ENCODE peak calls at places on chromosomes 7 and 10, in five cellular contexts. One of them, this sample, is unnamed.
A peak's percentile ranks its signal among the peaks of the same experiment; 100 is the strongest.

GRCh38 chr7:83976302-83976701 is 218.3 kb downstream of the SEMA3A start:
- DNase-seq in astrocyte of the spinal cord: peak; percentile 48
- DNase-seq in GM12865: peak; percentile 43
- DNase-seq in stimulated activated effector memory CD8-positive, alpha-beta T cell treated with anti-CD3 and anti-CD28 coated beads, Interleukin-12 subunit alpha, Interleukin-12 subunit beta, amount 100 ng/mL, for 72 hours: no peak
- DNase-seq in stimulated activated CD8-positive, alpha-beta memory T cell treated with anti-CD3 and anti-CD28 coated beads, Interleukin-4, amount 100 ng/mL, for 4 hours: no peak
- DNase-seq in this sample: peak; percentile 30

GRCh38 chr7:47170516-47170915 is 411.4 kb downstream of the TNS3 start:
- DNase-seq in astrocyte of the spinal cord: no peak
- DNase-seq in GM12865: no peak
- DNase-seq in stimulated activated effector memory CD8-positive, alpha-beta T cell treated with anti-CD3 and anti-CD28 coated beads, Interleukin-12 subunit alpha, Interleukin-12 subunit beta, amount 100 ng/mL, for 72 hours: no peak
- DNase-seq in stimulated activated CD8-positive, alpha-beta memory T cell treated with anti-CD3 and anti-CD28 coated beads, Interleukin-4, amount 100 ng/mL, for 4 hours: no peak
- DNase-seq in this sample: no peak

GRCh38 chr10:5583525-5584175 is 58.9 kb downstream of the CALML3 start:
- DNase-seq in astrocyte of the spinal cord: peak; percentile 79
- DNase-seq in GM12865: peak; percentile 87
- DNase-seq in stimulated activated effector memory CD8-positive, alpha-beta T cell treated with anti-CD3 and anti-CD28 coated beads, Interleukin-12 subunit alpha, Interleukin-12 subunit beta, amount 100 ng/mL, for 72 hours: no peak
- DNase-seq in stimulated activated CD8-positive, alpha-beta memory T cell treated with anti-CD3 and anti-CD28 coated beads, Interleukin-4, amount 100 ng/mL, for 4 hours: no peak
- DNase-seq in this sample: peak; percentile 35

GRCh38 chr7:137670521-137671064 is 176.2 kb downstream of the DGKI start:
- DNase-seq in astrocyte of the spinal cord: peak; percentile 56
- DNase-seq in GM12865: peak; percentile 81
- DNase-seq in stimulated activated effector memory CD8-positive, alpha-beta T cell treated with anti-CD3 and anti-CD28 coated beads, Interleukin-12 subunit alpha, Interleukin-12 subunit beta, amount 100 ng/mL, for 72 hours: no peak
- DNase-seq in stimulated activated CD8-positive, alpha-beta memory T cell treated with anti-CD3 and anti-CD28 coated beads, Interleukin-4, amount 100 ng/mL, for 4 hours: no peak
- DNase-seq in this sample: no peak

GRCh38 chr10:28592953-28593352 is 60.0 kb downstream of the WAC start:
- DNase-seq in astrocyte of the spinal cord: peak; percentile 54
- DNase-seq in GM12865: no peak
- DNase-seq in stimulated activated effector memory CD8-positive, alpha-beta T cell treated with anti-CD3 and anti-CD28 coated beads, Interleukin-12 subunit alpha, Interleukin-12 subunit beta, amount 100 ng/mL, for 72 hours: no peak
- DNase-seq in stimulated activated CD8-positive, alpha-beta memory T cell treated with anti-CD3 and anti-CD28 coated beads, Interleukin-4, amount 100 ng/mL, for 4 hours: no peak
- DNase-seq in this sample: no peak

GRCh38 chr10:60139798-60140566 is 233.6 kb upstream of the CCDC6 start:
- DNase-seq in astrocyte of the spinal cord: peak; percentile 71
- DNase-seq in GM12865: no peak
- DNase-seq in stimulated activated effector memory CD8-positive, alpha-beta T cell treated with anti-CD3 and anti-CD28 coated beads, Interleukin-12 subunit alpha, Interleukin-12 subunit beta, amount 100 ng/mL, for 72 hours: no peak
- DNase-seq in stimulated activated CD8-positive, alpha-beta memory T cell treated with anti-CD3 and anti-CD28 coated beads, Interleukin-4, amount 100 ng/mL, for 4 hours: no peak
- DNase-seq in this sample: no peak

GRCh38 chr10:43681226-43681625 is 32.5 kb upstream of the ZNF32 start:
- DNase-seq in astrocyte of the spinal cord: no peak
- DNase-seq in GM12865: no peak
- DNase-seq in stimulated activated effector memory CD8-positive, alpha-beta T cell treated with anti-CD3 and anti-CD28 coated beads, Interleukin-12 subunit alpha, Interleukin-12 subunit beta, amount 100 ng/mL, for 72 hours: no peak
- DNase-seq in stimulated activated CD8-positive, alpha-beta memory T cell treated with anti-CD3 and anti-CD28 coated beads, Interleukin-4, amount 100 ng/mL, for 4 hours: no peak
- DNase-seq in this sample: no peak

GRCh38 chr7:157737151-157738063 is 400.6 kb downstream of the DNAJB6 start:
- DNase-seq in astrocyte of the spinal cord: no peak
- DNase-seq in GM12865: no peak
- DNase-seq in stimulated activated effector memory CD8-positive, alpha-beta T cell treated with anti-CD3 and anti-CD28 coated beads, Interleukin-12 subunit alpha, Interleukin-12 subunit beta, amount 100 ng/mL, for 72 hours: no peak
- DNase-seq in stimulated activated CD8-positive, alpha-beta memory T cell treated with anti-CD3 and anti-CD28 coated beads, Interleukin-4, amount 100 ng/mL, for 4 hours: no peak
- DNase-seq in this sample: no peak

GRCh38 chr10:110747609-110748464 is 103.7 kb downstream of the RBM20 start:
- DNase-seq in astrocyte of the spinal cord: peak; percentile 59
- DNase-seq in GM12865: peak; percentile 73
- DNase-seq in stimulated activated effector memory CD8-positive, alpha-beta T cell treated with anti-CD3 and anti-CD28 coated beads, Interleukin-12 subunit alpha, Interleukin-12 subunit beta, amount 100 ng/mL, for 72 hours: no peak
- DNase-seq in stimulated activated CD8-positive, alpha-beta memory T cell treated with anti-CD3 and anti-CD28 coated beads, Interleukin-4, amount 100 ng/mL, for 4 hours: no peak
- DNase-seq in this sample: no peak

GRCh38 chr7:106767073-106767472 is 98.0 kb upstream of the PIK3CG start:
- DNase-seq in astrocyte of the spinal cord: peak; percentile 31
- DNase-seq in GM12865: no peak
- DNase-seq in stimulated activated effector memory CD8-positive, alpha-beta T cell treated with anti-CD3 and anti-CD28 coated beads, Interleukin-12 subunit alpha, Interleukin-12 subunit beta, amount 100 ng/mL, for 72 hours: no peak
- DNase-seq in stimulated activated CD8-positive, alpha-beta memory T cell treated with anti-CD3 and anti-CD28 coated beads, Interleukin-4, amount 100 ng/mL, for 4 hours: no peak
- DNase-seq in this sample: no peak

GRCh38 chr10:132865236-132865635 is 77.1 kb downstream of the CFAP46 start:
- DNase-seq in astrocyte of the spinal cord: no peak
- DNase-seq in GM12865: no peak
- DNase-seq in stimulated activated effector memory CD8-positive, alpha-beta T cell treated with anti-CD3 and anti-CD28 coated beads, Interleukin-12 subunit alpha, Interleukin-12 subunit beta, amount 100 ng/mL, for 72 hours: no peak
- DNase-seq in stimulated activated CD8-positive, alpha-beta memory T cell treated with anti-CD3 and anti-CD28 coated beads, Interleukin-4, amount 100 ng/mL, for 4 hours: no peak
- DNase-seq in this sample: no peak

GRCh38 chr7:98097042-98097645 is 9.5 kb upstream of the LMTK2 start:
- DNase-seq in astrocyte of the spinal cord: no peak
- DNase-seq in GM12865: no peak
- DNase-seq in stimulated activated effector memory CD8-positive, alpha-beta T cell treated with anti-CD3 and anti-CD28 coated beads, Interleukin-12 subunit alpha, Interleukin-12 subunit beta, amount 100 ng/mL, for 72 hours: no peak
- DNase-seq in stimulated activated CD8-positive, alpha-beta memory T cell treated with anti-CD3 and anti-CD28 coated beads, Interleukin-4, amount 100 ng/mL, for 4 hours: no peak
- DNase-seq in this sample: no peak

GRCh38 chr7:17103984-17104383 is 194.5 kb upstream of the AHR start:
- DNase-seq in astrocyte of the spinal cord: no peak
- DNase-seq in GM12865: no peak
- DNase-seq in stimulated activated effector memory CD8-positive, alpha-beta T cell treated with anti-CD3 and anti-CD28 coated beads, Interleukin-12 subunit alpha, Interleukin-12 subunit beta, amount 100 ng/mL, for 72 hours: no peak
- DNase-seq in stimulated activated CD8-positive, alpha-beta memory T cell treated with anti-CD3 and anti-CD28 coated beads, Interleukin-4, amount 100 ng/mL, for 4 hours: no peak
- DNase-seq in this sample: no peak

GRCh38 chr7:150852371-150852905 is at the start of gene AOC1:
- DNase-seq in astrocyte of the spinal cord: no peak
- DNase-seq in GM12865: no peak
- DNase-seq in stimulated activated effector memory CD8-positive, alpha-beta T cell treated with anti-CD3 and anti-CD28 coated beads, Interleukin-12 subunit alpha, Interleukin-12 subunit beta, amount 100 ng/mL, for 72 hours: no peak
- DNase-seq in stimulated activated CD8-positive, alpha-beta memory T cell treated with anti-CD3 and anti-CD28 coated beads, Interleukin-4, amount 100 ng/mL, for 4 hours: no peak
- DNase-seq in this sample: no peak

GRCh38 chr7:74587435-74588126 is 69.9 kb upstream of the GTF2I start:
- DNase-seq in astrocyte of the spinal cord: peak; percentile 90
- DNase-seq in GM12865: peak; percentile 91
- DNase-seq in stimulated activated effector memory CD8-positive, alpha-beta T cell treated with anti-CD3 and anti-CD28 coated beads, Interleukin-12 subunit alpha, Interleukin-12 subunit beta, amount 100 ng/mL, for 72 hours: no peak
- DNase-seq in stimulated activated CD8-positive, alpha-beta memory T cell treated with anti-CD3 and anti-CD28 coated beads, Interleukin-4, amount 100 ng/mL, for 4 hours: no peak
- DNase-seq in this sample: peak; percentile 69

GRCh38 chr7:91993976-91994375 is 53.3 kb downstream of the AKAP9 start:
- DNase-seq in astrocyte of the spinal cord: no peak
- DNase-seq in GM12865: peak; percentile 50
- DNase-seq in stimulated activated effector memory CD8-positive, alpha-beta T cell treated with anti-CD3 and anti-CD28 coated beads, Interleukin-12 subunit alpha, Interleukin-12 subunit beta, amount 100 ng/mL, for 72 hours: no peak
- DNase-seq in stimulated activated CD8-positive, alpha-beta memory T cell treated with anti-CD3 and anti-CD28 coated beads, Interleukin-4, amount 100 ng/mL, for 4 hours: no peak
- DNase-seq in this sample: no peak

GRCh38 chr7:151570366-151570915 is 50.7 kb upstream of the RHEB start:
- DNase-seq in astrocyte of the spinal cord: peak; percentile 33
- DNase-seq in GM12865: peak; percentile 16
- DNase-seq in stimulated activated effector memory CD8-positive, alpha-beta T cell treated with anti-CD3 and anti-CD28 coated beads, Interleukin-12 subunit alpha, Interleukin-12 subunit beta, amount 100 ng/mL, for 72 hours: no peak
- DNase-seq in stimulated activated CD8-positive, alpha-beta memory T cell treated with anti-CD3 and anti-CD28 coated beads, Interleukin-4, amount 100 ng/mL, for 4 hours: no peak
- DNase-seq in this sample: peak; percentile 6

GRCh38 chr10:106378251-106378650 is 786.3 kb downstream of the SORCS1 start:
- DNase-seq in astrocyte of the spinal cord: no peak
- DNase-seq in GM12865: no peak
- DNase-seq in stimulated activated effector memory CD8-positive, alpha-beta T cell treated with anti-CD3 and anti-CD28 coated beads, Interleukin-12 subunit alpha, Interleukin-12 subunit beta, amount 100 ng/mL, for 72 hours: no peak
- DNase-seq in stimulated activated CD8-positive, alpha-beta memory T cell treated with anti-CD3 and anti-CD28 coated beads, Interleukin-4, amount 100 ng/mL, for 4 hours: no peak
- DNase-seq in this sample: no peak

GRCh38 chr7:51255536-51256243 is 60.9 kb downstream of the COBL start:
- DNase-seq in astrocyte of the spinal cord: no peak
- DNase-seq in GM12865: no peak
- DNase-seq in stimulated activated effector memory CD8-positive, alpha-beta T cell treated with anti-CD3 and anti-CD28 coated beads, Interleukin-12 subunit alpha, Interleukin-12 subunit beta, amount 100 ng/mL, for 72 hours: no peak
- DNase-seq in stimulated activated CD8-positive, alpha-beta memory T cell treated with anti-CD3 and anti-CD28 coated beads, Interleukin-4, amount 100 ng/mL, for 4 hours: no peak
- DNase-seq in this sample: no peak

GRCh38 chr7:77691892-77692491 is 4.3 kb upstream of the RSBN1L start:
- DNase-seq in astrocyte of the spinal cord: no peak
- DNase-seq in GM12865: no peak
- DNase-seq in stimulated activated effector memory CD8-positive, alpha-beta T cell treated with anti-CD3 and anti-CD28 coated beads, Interleukin-12 subunit alpha, Interleukin-12 subunit beta, amount 100 ng/mL, for 72 hours: no peak
- DNase-seq in stimulated activated CD8-positive, alpha-beta memory T cell treated with anti-CD3 and anti-CD28 coated beads, Interleukin-4, amount 100 ng/mL, for 4 hours: no peak
- DNase-seq in this sample: no peak

GRCh38 chr10:96512524-96512991 is 1.2 kb downstream of the TLL2 start:
- DNase-seq in astrocyte of the spinal cord: peak; percentile 19
- DNase-seq in GM12865: peak; percentile 40
- DNase-seq in stimulated activated effector memory CD8-positive, alpha-beta T cell treated with anti-CD3 and anti-CD28 coated beads, Interleukin-12 subunit alpha, Interleukin-12 subunit beta, amount 100 ng/mL, for 72 hours: no peak
- DNase-seq in stimulated activated CD8-positive, alpha-beta memory T cell treated with anti-CD3 and anti-CD28 coated beads, Interleukin-4, amount 100 ng/mL, for 4 hours: no peak
- DNase-seq in this sample: no peak

GRCh38 chr10:103793920-103794883 is 61.2 kb downstream of the SH3PXD2A start:
- DNase-seq in astrocyte of the spinal cord: no peak
- DNase-seq in GM12865: no peak
- DNase-seq in stimulated activated effector memory CD8-positive, alpha-beta T cell treated with anti-CD3 and anti-CD28 coated beads, Interleukin-12 subunit alpha, Interleukin-12 subunit beta, amount 100 ng/mL, for 72 hours: no peak
- DNase-seq in stimulated activated CD8-positive, alpha-beta memory T cell treated with anti-CD3 and anti-CD28 coated beads, Interleukin-4, amount 100 ng/mL, for 4 hours: no peak
- DNase-seq in this sample: no peak

GRCh38 chr10:47145290-47145934 is 154.6 kb upstream of the GDF10 start:
- DNase-seq in astrocyte of the spinal cord: no peak
- DNase-seq in GM12865: no peak
- DNase-seq in stimulated activated effector memory CD8-positive, alpha-beta T cell treated with anti-CD3 and anti-CD28 coated beads, Interleukin-12 subunit alpha, Interleukin-12 subunit beta, amount 100 ng/mL, for 72 hours: no peak
- DNase-seq in stimulated activated CD8-positive, alpha-beta memory T cell treated with anti-CD3 and anti-CD28 coated beads, Interleukin-4, amount 100 ng/mL, for 4 hours: no peak
- DNase-seq in this sample: no peak

GRCh38 chr7:70165477-70166170 is 567.3 kb downstream of the AUTS2 start:
- DNase-seq in astrocyte of the spinal cord: no peak
- DNase-seq in GM12865: no peak
- DNase-seq in stimulated activated effector memory CD8-positive, alpha-beta T cell treated with anti-CD3 and anti-CD28 coated beads, Interleukin-12 subunit alpha, Interleukin-12 subunit beta, amount 100 ng/mL, for 72 hours: no peak
- DNase-seq in stimulated activated CD8-positive, alpha-beta memory T cell treated with anti-CD3 and anti-CD28 coated beads, Interleukin-4, amount 100 ng/mL, for 4 hours: no peak
- DNase-seq in this sample: no peak